ENCODE peak calls at places on chromosomes 5 and 9, in four cellular contexts. C is CD8-positive, alpha-beta memory T cell; U is neuronal stem cell; Y is lung. P is an unnamed sample. For H3K4me1, the result is how much of the 10 kb centered on the place peaks cover.

GRCh38 chr5:90940227-90940995 is 381.8 kb downstream of the ADGRV1 start:
- DNase-seq in C (peak), U (peak), Y (no peak), P (no peak)

GRCh38 chr5:55991768-55992486 is 2.8 kb downstream of the IL6ST start:
- DNase-seq in C (no peak), U (no peak), Y (no peak), P (no peak)

GRCh38 chr9:98479967-98480847 is 224.8 kb upstream of the TBC1D2 start:
- DNase-seq in C (no peak), U (no peak), Y (no peak), P (no peak)

GRCh38 chr5:74275204-74275992 is 365.1 kb downstream of the ENC1 start:
- DNase-seq in C (no peak), U (no peak), Y (no peak), P (peak)

GRCh38 chr5:173880306-173880985 is 7.7 kb upstream of the CPEB4 start:
- DNase-seq in C (no peak), U (no peak), Y (no peak), P (no peak)

GRCh38 chr9:133943781-133944745 is 48.1 kb downstream of the VAV2 start:
- DNase-seq in C (no peak), U (peak), Y (no peak), P (no peak)

GRCh38 chr5:77718934-77719610 is 57.1 kb downstream of the TBCA start:
- DNase-seq in C (no peak), U (no peak), Y (no peak), P (no peak)

GRCh38 chr5:119218830-119219782 is 136.7 kb upstream of the TNFAIP8 start:
- DNase-seq in C (no peak), U (no peak), Y (no peak), P (no peak)

GRCh38 chr5:52660621-52661020 is 127.1 kb upstream of the ITGA1 start:
- DNase-seq in C (no peak), U (no peak), Y (no peak), P (no peak)

GRCh38 chr5:61805101-61805500 is 473.0 kb downstream of the ZSWIM6 start:
- DNase-seq in C (no peak), U (no peak), Y (no peak), P (peak)

GRCh38 chr5:62281411-62281810 is 24.6 kb upstream of the KIF2A start:
- DNase-seq in C (no peak), U (no peak), Y (no peak), P (no peak)

GRCh38 chr5:179829732-179830435 is 9.2 kb downstream of the SQSTM1 start:
- DNase-seq in C (no peak), U (no peak), Y (no peak), P (no peak)

GRCh38 chr9:7216004-7216821 is 458.4 kb downstream of the KDM4C start:
- DNase-seq in C (no peak), U (no peak), Y (no peak), P (no peak)

GRCh38 chr9:134171316-134172197 is 7.2 kb upstream of the RNU6ATAC start:
- DNase-seq in C (no peak), U (no peak), Y (peak), P (peak)

GRCh38 chr5:8907168-8907868 is 638.6 kb downstream of the SEMA5A start:
- DNase-seq in C (no peak), U (no peak), Y (no peak), P (peak)

GRCh38 chr5:10935536-10935935 is 174.5 kb upstream of the DAP start:
- DNase-seq in C (no peak), U (no peak), Y (no peak), P (no peak)

GRCh38 chr5:127875235-127876021 is 172.2 kb downstream of the CCDC192 start:
- DNase-seq in C (no peak), U (peak), Y (no peak), P (peak)
- H3K4me3 ChIP-seq in C (no peak), U (no peak), Y (no peak), P (no peak)

GRCh38 chr9:91817493-91818225 is 132.4 kb downstream of the ROR2 start:
- DNase-seq in C (no peak), U (peak), Y (no peak), P (peak)
- H3K4me1 ChIP-seq in C (under half), U (under half), Y (under half), P (under half)

GRCh38 chr9:89177401-89178161 is 1.0 kb downstream of the SHC3 start:
- DNase-seq in C (no peak), U (peak), Y (no peak), P (no peak)

GRCh38 chr9:89179535-89179919 is 909 bp upstream of the SHC3 start:
- DNase-seq in C (no peak), U (no peak), Y (no peak), P (no peak)

GRCh38 chr9:89175739-89176360 is 2.8 kb downstream of the SHC3 start:
- DNase-seq in C (no peak), U (no peak), Y (no peak), P (no peak)

GRCh38 chr9:89178162-89179120 is at the start of gene SHC3:
- DNase-seq in C (no peak), U (peak), Y (no peak), P (peak)

DNA sequence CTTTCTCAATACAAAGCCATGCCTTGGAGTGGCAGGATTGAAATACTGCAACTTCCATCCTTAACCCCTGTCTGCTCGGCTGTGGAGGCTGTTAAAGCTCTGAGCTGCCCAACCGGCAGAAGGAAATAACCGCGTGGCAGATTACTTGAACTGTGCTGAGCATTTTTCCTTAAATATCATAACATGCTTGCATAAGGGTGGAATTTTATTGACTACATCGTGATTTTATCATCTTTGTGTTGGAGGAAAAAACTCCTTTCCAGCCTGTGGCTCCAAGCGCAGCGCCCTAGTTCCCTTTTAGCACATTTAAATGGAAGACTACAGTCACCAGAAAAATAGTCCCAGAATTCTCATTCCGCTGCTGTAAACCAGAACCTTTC is 1.6 kb downstream of the SHC3 start:
- DNase-seq in C (no peak), U (no peak), Y (no peak), P (no peak)
- H3K4me3 ChIP-seq in C (no peak), U (peak), Y (peak), P (no peak)

GRCh38 chr5:158820891-158821290 is 278.8 kb downstream of the EBF1 start:
- DNase-seq in C (no peak), U (no peak), Y (no peak), P (no peak)
- H3K4me1 ChIP-seq in C (under half), U (under half), Y (under half), P (under half)

GRCh38 chr5:88690619-88691560 is 192.1 kb downstream of the MEF2C start:
- DNase-seq in C (peak), U (no peak), Y (peak), P (peak)

GRCh38 chr5:88688242-88688959 is 194.6 kb downstream of the MEF2C start:
- DNase-seq in C (no peak), U (no peak), Y (no peak), P (no peak)

GRCh38 chr5:88691945-88692868 is 190.8 kb downstream of the MEF2C start:
- DNase-seq in C (no peak), U (no peak), Y (no peak), P (no peak)

GRCh38 chr5:88688981-88689661 is 193.9 kb downstream of the MEF2C start:
- DNase-seq in C (no peak), U (no peak), Y (no peak), P (no peak)

GRCh38 chr5:88689662-88690351 is 193.2 kb downstream of the MEF2C start:
- DNase-seq in C (no peak), U (no peak), Y (no peak), P (no peak)
- H3K4me3 ChIP-seq in C (no peak), U (no peak), Y (no peak), P (no peak)

DNA sequence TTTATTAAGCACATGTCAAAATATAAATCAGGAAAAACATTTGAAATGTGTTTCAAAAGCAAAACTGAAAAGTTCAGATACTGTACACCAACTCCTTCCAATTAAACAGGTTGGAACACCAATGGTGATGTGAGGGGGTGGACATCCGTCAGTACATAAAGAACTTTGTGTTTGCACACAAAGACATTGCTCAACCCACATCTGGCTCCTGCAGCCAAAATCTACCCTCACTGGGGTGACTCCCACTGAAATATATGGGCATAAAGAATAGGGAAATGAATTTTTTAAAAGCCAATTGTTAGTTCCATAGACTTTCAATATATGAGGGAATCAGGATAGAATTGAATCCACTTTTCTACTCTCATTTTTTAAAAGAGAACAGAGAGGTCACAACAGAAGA is 63.9 kb downstream of the MEGF9 start:
- DNase-seq in C (no peak), U (no peak), Y (no peak), P (no peak)
- H3K4me1 ChIP-seq in C (under half), U (under half), Y (under half), P (under half)

GRCh38 chr5:93611510-93611899 is 28.5 kb downstream of the NR2F1 start:
- DNase-seq in C (no peak), U (no peak), Y (no peak), P (no peak)

GRCh38 chr5:93610581-93611167 is 27.7 kb downstream of the NR2F1 start:
- DNase-seq in C (no peak), U (no peak), Y (no peak), P (no peak)

GRCh38 chr5:93609756-93610155 is 26.7 kb downstream of the NR2F1 start:
- DNase-seq in C (no peak), U (no peak), Y (no peak), P (no peak)

GRCh38 chr5:93607367-93608258 is 24.6 kb downstream of the NR2F1 start:
- DNase-seq in C (no peak), U (no peak), Y (no peak), P (peak)

GRCh38 chr5:93611900-93612898 is 29.2 kb downstream of the NR2F1 start:
- DNase-seq in C (no peak), U (no peak), Y (no peak), P (no peak)
- H3K4me3 ChIP-seq in C (no peak), U (no peak), Y (no peak), P (no peak)

P was measured in SJSA1.